ENCODE peak calls at places on chromosome 2, in five cellular contexts. D is OCI-M1; F is stimulated activated CD4-positive, alpha-beta T cell treated with anti-CD3 and anti-CD28 coated beads, Interleukin-2, amount 100 ng/mL, for 24 hours; N is memory B cell; B is effector memory CD8-positive, alpha-beta T cell. R is an unnamed sample.

GRCh38 chr2:74183878-74184277 is 5.2 kb upstream of the MOB1A start:
- DNase-seq in N (no peak), F (no peak), B (no peak), D (no peak), R (no peak)

GRCh38 chr2:95315801-95316411 is 18.8 kb downstream of the KCNIP3 start:
- DNase-seq in B (no peak), N (no peak), D (no peak), F (no peak), R (no peak)

GRCh38 chr2:96527052-96527964 is 9.2 kb upstream of the ARID5A start:
- DNase-seq in F (peak; percentile 70), N (peak; percentile 33), B (peak; percentile 39), D (peak; percentile 68), R (no peak)

GRCh38 chr2:225037374-225038075 is 4.7 kb downstream of the DOCK10 start:
- DNase-seq in N (no peak), D (no peak), F (no peak), B (no peak), R (no peak)

GRCh38 chr2:85887566-85888019 is 1.2 kb downstream of the ST3GAL5 start:
- DNase-seq in B (no peak), N (no peak), F (peak; percentile 52), D (peak; percentile 15), R (no peak)

GRCh38 chr2:37561615-37562569 is 109.5 kb downstream of the CDC42EP3 start:
- DNase-seq in F (peak; percentile 32), B (no peak), N (no peak), D (peak; percentile 94), R (no peak)

GRCh38 chr2:119517433-119517832 is 6.8 kb downstream of the SCTR start:
- DNase-seq in N (no peak), B (peak; percentile 2), D (peak; percentile 72), F (peak; percentile 38), R (peak; percentile 57)

GRCh38 chr2:218605438-218605837 is 2.3 kb upstream of the PLCD4 start:
- DNase-seq in D (no peak), N (no peak), B (no peak), F (no peak), R (no peak)

GRCh38 chr2:207434288-207434687 is 95.5 kb upstream of the CREB1 start:
- DNase-seq in N (no peak), F (no peak), D (no peak), B (no peak), R (no peak)

GRCh38 chr2:10948606-10949230 is 37.0 kb downstream of the KCNF1 start:
- DNase-seq in D (no peak), B (no peak), F (no peak), N (no peak), R (no peak)

GRCh38 chr2:128280901-128281321 is 37.8 kb downstream of the HS6ST1 start:
- DNase-seq in B (no peak), F (no peak), N (no peak), D (no peak), R (no peak)

GRCh38 chr2:15311926-15312325 is 249.2 kb downstream of the NBAS start:
- DNase-seq in D (no peak), F (no peak), N (no peak), B (no peak), R (no peak)

GRCh38 chr2:237345891-237346640 is 67.9 kb downstream of the COL6A3 start:
- DNase-seq in B (no peak), N (no peak), D (no peak), F (no peak), R (no peak)

GRCh38 chr2:225319872-225320271 is 79.6 kb upstream of the NYAP2 start:
- DNase-seq in B (no peak), N (no peak), D (no peak), F (no peak), R (no peak)

R was measured in mesothelial cell of epicardium.